ENCODE peak calls at places on chromosomes 6 and 20, in nine cellular contexts. S is mucosa of descending colon, O is cardiac muscle cell, W is CD14-positive monocyte, T is hepatocyte, P is fibroblast of mammary gland, G is endothelial cell, U is DND-41, H is upper lobe of right lung. X is an unnamed sample.

GRCh38 chr20:48728042-48728837 is 99.6 kb downstream of the PREX1 start:
- DNase-seq in T (no peak), S (peak), G (no peak), O (no peak), H (no peak), P (no peak), U (no peak), W (no peak), X (no peak)

GRCh38 chr6:22106445-22106844 is 190.4 kb downstream of the PRL start:
- DNase-seq in S (no peak), P (no peak), W (no peak), U (no peak), H (no peak), T (no peak), G (no peak), O (no peak), X (no peak)

GRCh38 chr6:166008441-166009369 is 158.9 kb downstream of the TBXT start:
- DNase-seq in P (peak), H (no peak), S (no peak), G (no peak), W (no peak), T (peak), U (no peak), O (peak), X (no peak)

GRCh38 chr6:33168202-33168601 is 24.1 kb downstream of the COL11A2 start:
- DNase-seq in O (no peak), S (no peak), P (no peak), G (no peak), T (no peak), W (no peak), U (no peak), H (peak), X (no peak)

GRCh38 chr6:12530345-12530744 is 186.2 kb upstream of the PHACTR1 start:
- DNase-seq in S (no peak), G (no peak), H (no peak), U (no peak), W (no peak), P (no peak), T (no peak), O (no peak), X (no peak)

GRCh38 chr20:41650221-41650948 is 32.2 kb upstream of the CHD6 start:
- DNase-seq in G (no peak), O (no peak), U (no peak), W (no peak), H (no peak), T (peak), P (no peak), S (no peak), X (no peak)

GRCh38 chr6:169589293-169589692 is 112.5 kb downstream of the WDR27 start:
- DNase-seq in U (no peak), G (no peak), O (no peak), S (peak), W (no peak), T (no peak), H (no peak), P (peak), X (no peak)

GRCh38 chr6:158545043-158545966 is 14.6 kb upstream of the TMEM181 start:
- DNase-seq in H (peak), T (no peak), O (no peak), S (no peak), G (no peak), W (no peak), P (no peak), U (no peak), X (no peak)

GRCh38 chr20:840503-840857 is 7.0 kb downstream of the FAM110A start:
- DNase-seq in W (no peak), T (no peak), P (no peak), U (no peak), H (no peak), S (no peak), O (no peak), G (no peak), X (no peak)

GRCh38 chr6:9204171-9204570 is 768.8 kb upstream of the SLC35B3 start:
- DNase-seq in G (no peak), S (no peak), T (no peak), O (no peak), W (no peak), P (peak), H (no peak), U (no peak), X (no peak)

GRCh38 chr20:33859157-33859695 is 48.1 kb downstream of the CHMP4B start:
- DNase-seq in O (no peak), U (peak), G (no peak), T (no peak), S (no peak), P (peak), H (no peak), W (peak), X (no peak)

GRCh38 chr6:104589940-104590339 is 269.8 kb downstream of the HACE1 start:
- DNase-seq in T (no peak), W (no peak), O (no peak), H (no peak), G (no peak), S (no peak), U (no peak), P (no peak), X (no peak)

GRCh38 chr6:115613488-115613887 is 447.2 kb downstream of the FRK start:
- DNase-seq in G (no peak), U (no peak), W (no peak), O (no peak), P (peak), S (no peak), H (no peak), T (no peak), X (no peak)

GRCh38 chr6:14120556-14120955 is 3.0 kb downstream of the CD83 start:
- DNase-seq in G (no peak), O (no peak), H (no peak), W (no peak), P (peak), S (no peak), U (no peak), T (no peak), X (no peak)

GRCh38 chr20:54662064-54662463 is 186.7 kb downstream of the DOK5 start:
- DNase-seq in W (no peak), T (no peak), S (no peak), H (no peak), O (no peak), P (no peak), U (no peak), G (no peak), X (no peak)

GRCh38 chr20:35551485-35551884 is 9.6 kb downstream of the ERGIC3 start:
- DNase-seq in G (no peak), U (no peak), S (no peak), P (peak), W (peak), O (no peak), H (no peak), T (no peak), X (no peak)

GRCh38 chr6:43763812-43764522 is 6.0 kb upstream of the VEGFA start:
- DNase-seq in S (no peak), T (no peak), U (no peak), G (no peak), H (no peak), P (no peak), O (no peak), W (peak), X (no peak)

GRCh38 chr6:122803056-122803695 is 14.1 kb downstream of the SMPDL3A start:
- DNase-seq in T (no peak), U (no peak), S (no peak), H (no peak), O (no peak), G (no peak), W (no peak), P (peak), X (no peak)

DNA sequence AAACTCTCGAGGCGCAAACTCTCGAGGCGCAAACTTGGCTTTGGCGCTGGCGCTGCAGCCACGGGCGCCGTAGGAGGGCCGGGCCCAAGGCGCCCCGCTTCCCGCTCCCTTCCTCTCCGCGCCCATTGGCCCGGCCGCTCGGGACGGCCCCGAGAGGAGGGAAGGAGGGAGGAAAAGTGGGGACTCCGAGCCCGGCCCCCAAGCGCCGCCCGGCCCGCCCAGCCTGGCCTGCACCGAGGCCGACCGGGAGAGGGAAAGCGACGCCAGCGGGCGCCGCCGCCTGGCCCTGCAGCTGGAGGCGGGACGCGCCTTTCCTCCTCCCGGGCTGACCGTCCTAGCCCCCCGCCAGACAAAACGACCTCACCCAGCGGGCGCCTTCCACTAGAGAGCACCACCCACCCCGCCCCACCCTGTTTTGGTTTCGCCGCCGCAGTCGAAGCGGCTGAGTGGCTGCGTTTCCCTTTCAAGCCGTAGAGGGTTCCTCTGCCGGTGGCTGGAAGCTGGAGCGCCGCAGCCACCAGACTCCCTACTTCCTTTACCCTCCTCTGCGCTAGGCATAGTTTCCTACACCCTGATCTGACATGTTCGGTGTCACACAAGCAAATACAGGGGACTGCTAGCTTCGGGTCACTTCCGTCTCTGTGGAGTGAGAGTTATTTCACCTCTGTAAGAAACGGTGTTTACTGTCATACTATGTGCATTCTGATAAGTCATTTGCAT is at the start of gene MBOAT1:
- DNase-seq in U (peak), P (peak), G (peak), H (peak), O (peak), W (peak), T (peak), S (peak), X (peak)
- TF ChIP-seq CTCF in U (no peak), P (no peak), G (no peak), H (peak), O (no peak), W (no peak), T (no peak), S (peak), X (no peak)

DNA sequence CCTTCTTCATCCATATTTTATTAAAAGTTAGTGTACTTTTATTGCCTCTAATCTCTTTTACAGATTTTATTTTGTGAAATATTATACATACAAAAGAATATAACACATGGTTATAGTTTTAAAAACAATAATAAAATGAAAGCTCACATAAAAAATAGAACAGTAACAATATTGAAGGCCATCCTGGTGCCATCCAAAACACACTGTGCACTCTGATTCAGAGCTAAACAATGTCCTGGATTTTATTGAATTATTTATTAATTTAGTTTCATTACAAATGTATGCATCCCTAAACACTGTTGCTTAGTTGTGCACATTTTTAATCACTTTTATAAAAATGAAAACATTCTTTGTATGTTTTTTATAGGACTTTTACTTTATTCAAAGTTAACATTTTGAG is 32.9 kb downstream of the RNF217 start:
- DNase-seq in S (no peak), G (no peak), H (no peak), W (no peak), U (no peak), T (no peak), O (no peak), P (no peak), X (no peak)
- TF ChIP-seq CTCF in S (no peak), G (no peak), H (no peak), W (no peak), U (no peak), T (no peak), O (no peak), P (no peak), X (no peak)

GRCh38 chr20:40562031-40562430 is 127.0 kb downstream of the MAFB start:
- DNase-seq in G (no peak), O (no peak), S (peak), U (no peak), W (peak), T (peak), H (peak), P (peak), X (no peak)

GRCh38 chr20:40561187-40561586 is 127.8 kb downstream of the MAFB start:
- DNase-seq in T (no peak), P (no peak), W (no peak), S (no peak), O (no peak), H (no peak), G (no peak), U (no peak), X (no peak)

GRCh38 chr20:40564997-40565680 is 123.9 kb downstream of the MAFB start:
- DNase-seq in P (peak), U (no peak), T (peak), O (no peak), H (no peak), G (no peak), S (no peak), W (peak), X (no peak)

GRCh38 chr20:40565681-40566040 is 123.4 kb downstream of the MAFB start:
- DNase-seq in T (no peak), U (no peak), O (peak), W (no peak), P (no peak), S (no peak), H (no peak), G (no peak), X (no peak)

GRCh38 chr20:40563296-40563950 is 125.6 kb downstream of the MAFB start:
- DNase-seq in P (peak), O (no peak), G (no peak), H (peak), T (peak), U (no peak), S (peak), W (no peak), X (peak)
- TF ChIP-seq CTCF in P (no peak), O (no peak), G (no peak), H (no peak), T (no peak), U (no peak), S (no peak), W (no peak), X (no peak)

DNA sequence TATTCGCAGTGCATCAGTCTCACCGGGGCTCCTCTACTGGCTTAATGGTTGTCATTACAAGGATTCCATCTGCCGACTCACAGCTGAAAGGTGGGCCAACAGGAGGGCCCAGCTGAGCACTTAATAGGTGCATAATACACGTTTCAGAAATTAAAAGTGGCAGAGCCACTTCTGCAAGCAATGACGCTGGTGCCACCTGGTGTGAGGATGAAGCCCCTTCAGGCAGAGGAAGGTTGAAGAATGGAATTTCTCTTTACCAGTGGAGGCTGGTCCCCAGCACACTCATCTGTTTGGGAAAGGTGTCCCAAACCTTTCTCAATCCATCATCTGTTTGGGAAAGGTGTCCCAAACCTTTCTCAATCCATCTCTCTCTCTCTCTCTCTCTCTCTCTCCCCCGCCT is 8.2 kb upstream of the STMND1 start:
- DNase-seq in U (no peak), O (peak), P (peak), H (no peak), T (no peak), G (no peak), W (no peak), S (no peak), X (no peak)
- TF ChIP-seq CTCF in U (peak), O (no peak), P (peak), H (no peak), T (peak), G (peak), W (no peak), S (no peak), X (no peak)

DNA sequence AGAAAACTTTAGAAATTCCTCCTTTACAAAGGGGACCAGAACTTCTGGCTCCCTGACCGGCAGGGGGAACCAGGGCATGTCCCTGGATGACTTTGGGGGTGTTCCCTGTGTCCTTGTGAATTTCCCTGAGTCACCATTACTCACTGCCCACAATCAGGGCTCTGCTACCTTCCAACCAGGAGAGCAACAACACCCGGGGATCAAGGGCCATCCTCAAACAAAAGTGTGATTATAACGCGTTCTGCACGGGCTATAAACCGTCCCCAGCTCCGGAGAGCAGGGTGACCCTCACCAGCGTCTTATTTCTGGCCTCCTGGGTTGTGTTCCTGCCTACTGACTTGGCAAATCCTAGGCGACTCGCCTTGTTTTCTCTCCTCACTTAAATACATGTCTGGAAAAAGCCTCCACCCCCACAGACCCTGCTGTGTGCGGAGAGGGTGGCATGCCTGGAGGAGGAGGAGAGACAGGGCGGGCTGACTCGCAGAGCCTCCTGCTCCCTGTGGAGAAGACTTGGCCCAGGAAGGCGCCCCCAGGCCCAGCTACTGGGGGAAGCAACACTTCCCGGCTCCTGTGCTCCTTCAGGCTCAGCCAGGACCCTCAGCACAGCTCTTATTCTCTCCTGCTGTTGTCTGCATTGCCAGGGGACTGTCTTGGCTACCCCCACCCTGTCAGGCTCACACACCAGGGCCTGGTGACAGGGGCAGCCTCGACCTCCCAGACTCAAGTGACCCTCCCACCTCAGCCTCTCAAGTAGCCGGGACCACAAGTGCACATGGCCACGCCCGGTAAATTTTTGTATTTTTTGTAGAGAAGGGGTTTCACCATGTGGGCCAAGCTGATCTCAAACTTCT is 54.1 kb downstream of the FGD2 start:
- DNase-seq in U (no peak), P (peak), H (peak), G (peak), T (peak), O (peak), W (no peak), S (peak), X (peak)
- TF ChIP-seq CTCF in U (no peak), P (peak), H (peak), G (peak), T (peak), O (peak), W (peak), S (no peak), X (no peak)

X was measured in mesothelial cell of epicardium.